ENCODE peak calls at places on chromosome 7, in seven cellular contexts. O is neuronal stem cell, H is IMR-90, L is mesendoderm, K is mesenchymal stem cell, Z is H1, E is trophoblast cell. A is an unnamed sample.

GRCh38 chr7:29239638-29240037 is 45.1 kb downstream of the CHN2 start:
- DNase-seq in K (no peak), H (no peak), Z (peak; percentile 58), L (peak; percentile 38), E (peak; percentile 40), O (no peak), A (peak; percentile 56)

GRCh38 chr7:119515214-119515613 is 757.8 kb upstream of the KCND2 start:
- DNase-seq in H (no peak), Z (no peak), E (no peak), O (no peak), K (no peak), L (no peak), A (no peak)

GRCh38 chr7:38273286-38273995 is at the start of gene TARP:
- DNase-seq in O (no peak), Z (no peak), L (peak; percentile 35), E (peak; percentile 72), K (no peak), H (no peak), A (no peak)

GRCh38 chr7:119925890-119926289 is 347.1 kb upstream of the KCND2 start:
- DNase-seq in L (peak; percentile 70), H (no peak), E (no peak), K (no peak), Z (no peak), O (no peak), A (no peak)

GRCh38 chr7:46549892-46550639 is 629.0 kb upstream of the IGFBP3 start:
- DNase-seq in K (no peak), E (no peak), L (no peak), H (no peak), O (no peak), Z (no peak), A (no peak)

GRCh38 chr7:155467846-155468821 is 10.2 kb downstream of the EN2 start:
- DNase-seq in K (no peak), Z (peak; percentile 82), O (no peak), H (no peak), L (peak; percentile 52), E (no peak), A (peak; percentile 71)

GRCh38 chr7:42994096-42994495 is 61.9 kb downstream of the MRPL32 start:
- DNase-seq in L (no peak), E (no peak), K (no peak), H (no peak), O (no peak), Z (no peak), A (no peak)

GRCh38 chr7:156602283-156602682 is 38.3 kb upstream of the RNF32 start:
- DNase-seq in Z (no peak), L (no peak), K (no peak), O (no peak), E (no peak), H (no peak), A (no peak)

GRCh38 chr7:67696878-67697277 is 700.2 kb downstream of the TYW1 start:
- DNase-seq in O (no peak), K (no peak), Z (no peak), E (no peak), H (no peak), L (peak; percentile 18), A (no peak)

GRCh38 chr7:94289071-94289470 is 105.6 kb upstream of the COL1A2 start:
- DNase-seq in Z (peak; percentile 57), K (peak; percentile 92), E (peak; percentile 80), H (peak; percentile 91), L (peak; percentile 94), O (peak; percentile 61), A (peak; percentile 84)

GRCh38 chr7:155781433-155781832 is 30.8 kb downstream of the SHH start:
- DNase-seq in H (no peak), K (no peak), O (no peak), E (no peak), L (no peak), Z (no peak), A (no peak)

GRCh38 chr7:66847879-66848810 is 72.9 kb upstream of the TMEM248 start:
- DNase-seq in Z (no peak), E (peak; percentile 34), K (peak; percentile 92), H (peak; percentile 91), O (no peak), L (peak; percentile 51), A (peak; percentile 55)

GRCh38 chr7:102395620-102395957 is 574 bp upstream of the PRKRIP1 start:
- DNase-seq in O (no peak), K (no peak), Z (no peak), E (peak; percentile 41), H (peak; percentile 19), L (no peak), A (no peak)

GRCh38 chr7:88184848-88185304 is 35.0 kb downstream of the SRI start:
- DNase-seq in Z (no peak), E (peak; percentile 59), H (peak; percentile 12), L (peak; percentile 10), O (no peak), K (no peak), A (no peak)

GRCh38 chr7:1986366-1987083 is 246.2 kb downstream of the MAD1L1 start:
- DNase-seq in O (no peak), K (no peak), H (no peak), L (no peak), E (no peak), Z (no peak), A (no peak)

GRCh38 chr7:45917658-45918057 is 3.4 kb downstream of the IGFBP3 start:
- DNase-seq in E (peak; percentile 87), H (peak; percentile 64), O (peak; percentile 67), K (peak; percentile 72), Z (peak; percentile 96), L (peak; percentile 63), A (peak; percentile 75)

GRCh38 chr7:46654546-46655443 is 733.7 kb upstream of the IGFBP3 start:
- DNase-seq in E (no peak), K (no peak), L (no peak), Z (no peak), O (no peak), H (peak; percentile 25), A (no peak)

GRCh38 chr7:46715579-46715978 is 794.5 kb upstream of the IGFBP3 start:
- DNase-seq in K (peak; percentile 41), L (no peak), H (no peak), Z (no peak), E (no peak), O (no peak), A (no peak)

GRCh38 chr7:32256376-32256775 is 186.2 kb upstream of the PDE1C start:
- DNase-seq in L (no peak), K (no peak), E (no peak), O (no peak), Z (no peak), H (no peak), A (no peak)

GRCh38 chr7:159197066-159197975 is 52.7 kb upstream of the VIPR2 start:
- DNase-seq in E (no peak), O (peak; percentile 4), H (no peak), K (no peak), Z (no peak), L (peak; percentile 47), A (peak; percentile 80)

GRCh38 chr7:31940167-31940566 is 130.0 kb downstream of the PDE1C start:
- DNase-seq in L (no peak), K (no peak), E (no peak), O (no peak), H (no peak), Z (no peak), A (no peak)

GRCh38 chr7:67470256-67470751 is 473.7 kb downstream of the TYW1 start:
- DNase-seq in O (peak; percentile 29), K (no peak), E (no peak), Z (no peak), L (no peak), H (no peak), A (no peak)

GRCh38 chr7:24227603-24228359 is 56.2 kb upstream of the NPY start:
- DNase-seq in E (no peak), K (no peak), L (peak; percentile 11), O (no peak), H (no peak), Z (no peak), A (no peak)

GRCh38 chr7:157404845-157405481 is 68.2 kb downstream of the DNAJB6 start:
- DNase-seq in E (peak; percentile 100), K (peak; percentile 92), H (peak; percentile 94), Z (no peak), O (no peak), L (no peak), A (no peak)

GRCh38 chr7:119842786-119843185 is 430.2 kb upstream of the KCND2 start:
- DNase-seq in H (no peak), Z (no peak), O (no peak), E (no peak), K (no peak), L (no peak), A (peak; percentile 27)

GRCh38 chr7:142535123-142535779 is 214.0 kb upstream of the PRSS1 start:
- DNase-seq in L (peak; percentile 93), E (peak; percentile 93), Z (peak; percentile 85), K (peak; percentile 83), H (peak; percentile 92), O (peak; percentile 63), A (peak; percentile 80)
- H2AK5ac ChIP-seq in L (no peak overlapping the region), E (no peak overlapping the region), Z (no peak overlapping the region), K (no peak overlapping the region), H (peak overlapping the region; percentile 99), O (no peak overlapping the region), A (no peak overlapping the region)

GRCh38 chr7:55966851-55967250 is 2.5 kb downstream of the NIPSNAP2 start:
- DNase-seq in K (peak; percentile 1), H (no peak), E (peak; percentile 52), O (no peak), Z (no peak), L (peak; percentile 11), A (no peak)

GRCh38 chr7:55965805-55966421 is 1.5 kb downstream of the NIPSNAP2 start:
- DNase-seq in H (peak; percentile 31), O (no peak), E (no peak), K (peak; percentile 1), L (no peak), Z (no peak), A (no peak)

GRCh38 chr7:55970561-55970960 is 6.2 kb downstream of the NIPSNAP2 start:
- DNase-seq in E (peak; percentile 22), H (no peak), Z (no peak), L (no peak), O (no peak), K (no peak), A (no peak)

GRCh38 chr7:55971045-55971444 is 6.7 kb downstream of the NIPSNAP2 start:
- DNase-seq in L (peak; percentile 29), O (no peak), K (no peak), H (no peak), Z (no peak), E (peak; percentile 16), A (no peak)

GRCh38 chr7:55969391-55969790 is 5.0 kb downstream of the NIPSNAP2 start:
- DNase-seq in K (no peak), H (no peak), L (no peak), O (no peak), Z (no peak), E (no peak), A (no peak)
- H4K8ac ChIP-seq in K (no peak overlapping the region), H (no peak overlapping the region), L (no peak overlapping the region), O (no peak overlapping the region), Z (no peak overlapping the region), E (no peak overlapping the region), A (no peak overlapping the region)

GRCh38 chr7:33778195-33778594 is 127.1 kb upstream of the BMPER start:
- DNase-seq in H (no peak), E (no peak), O (no peak), Z (no peak), L (no peak), K (no peak), A (no peak)
- H2BK5ac ChIP-seq in H (no peak overlapping the region), E (no peak overlapping the region), O (no peak overlapping the region), Z (no peak overlapping the region), L (no peak overlapping the region), K (no peak overlapping the region), A (no peak overlapping the region)

DNA sequence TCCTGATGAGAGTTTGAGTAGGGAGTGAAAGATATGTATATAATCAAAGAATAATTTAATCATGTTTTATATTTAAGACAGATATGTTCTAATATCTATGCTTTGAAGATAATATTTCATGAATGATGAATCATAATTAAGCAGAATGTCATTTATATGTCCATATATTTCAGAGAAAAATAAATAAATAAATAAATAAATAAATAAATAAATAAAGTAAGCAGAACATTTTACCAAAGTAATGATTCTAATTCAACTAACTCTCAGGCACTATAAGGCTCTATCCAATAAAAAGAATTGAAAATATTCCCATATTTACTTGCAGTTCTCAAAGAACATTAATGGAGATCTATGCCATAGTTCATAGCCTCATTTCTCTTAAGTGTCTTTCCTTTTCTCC is 36.0 kb downstream of the AGR3 start:
- DNase-seq in H (no peak), E (no peak), K (no peak), L (no peak), Z (no peak), O (no peak), A (no peak)
- H2AK5ac ChIP-seq in H (no peak overlapping the region), E (no peak overlapping the region), K (no peak overlapping the region), L (no peak overlapping the region), Z (no peak overlapping the region), O (no peak overlapping the region), A (no peak overlapping the region)

A was measured in H9.